ENCODE peak calls at places on chromosomes 5 and 9, in six cellular contexts. C is bronchial epithelial cell, J is globus pallidus, F is AG10803, P is mammary epithelial cell, N is hypothalamus. G is an unnamed sample.

GRCh38 chr5:171418982-171419662 is at the start of gene FGF18:
- DNase-seq in C (no peak), F (peak), N (peak), P (peak), J (no peak), G (no peak)

GRCh38 chr5:126234563-126235195 is 188.5 kb upstream of the GRAMD2B start:
- DNase-seq in N (no peak), F (peak), P (peak), J (peak), C (peak), G (no peak)

GRCh38 chr9:72509635-72510034 is 11.8 kb upstream of the TMC1 start:
- DNase-seq in P (peak), F (peak), N (no peak), C (peak), J (no peak), G (no peak)

GRCh38 chr9:100466171-100466827 is 6.7 kb upstream of the TMEFF1 start:
- DNase-seq in F (no peak), P (no peak), N (no peak), C (no peak), J (peak), G (no peak)

GRCh38 chr9:113634597-113635515 is 171.3 kb downstream of the RGS3 start:
- DNase-seq in J (no peak), P (no peak), C (no peak), F (no peak), N (no peak), G (no peak)

GRCh38 chr9:92482336-92482735 is at the start of gene ASPN:
- DNase-seq in P (no peak), N (no peak), C (no peak), J (no peak), F (peak), G (no peak)

GRCh38 chr5:61768692-61769281 is 436.7 kb downstream of the ZSWIM6 start:
- DNase-seq in J (no peak), P (peak), N (no peak), F (no peak), C (peak), G (no peak)

GRCh38 chr9:1083325-1083913 is 33.3 kb downstream of the DMRT2 start:
- DNase-seq in C (peak), N (peak), J (peak), P (no peak), F (peak), G (peak)

GRCh38 chr5:35098214-35098613 is 50.5 kb upstream of the AGXT2 start:
- DNase-seq in J (no peak), P (no peak), C (no peak), N (no peak), F (no peak), G (no peak)

GRCh38 chr5:14385022-14385421 is 196.6 kb upstream of the OTULINL start:
- DNase-seq in J (no peak), N (no peak), P (no peak), C (no peak), F (no peak), G (no peak)

GRCh38 chr5:61167382-61167781 is 5.1 kb upstream of the SMIM15 start:
- DNase-seq in F (peak), N (no peak), J (peak), C (peak), P (peak), G (no peak)

GRCh38 chr5:150656191-150657132 is 4.6 kb upstream of the MYOZ3 start:
- DNase-seq in J (peak), N (peak), P (no peak), C (no peak), F (peak), G (peak)

GRCh38 chr9:71895122-71895521 is 15.9 kb downstream of the ABHD17B start:
- DNase-seq in C (peak), N (no peak), P (peak), J (no peak), F (no peak), G (no peak)

GRCh38 chr5:35026280-35026840 is 21.4 kb downstream of the AGXT2 start:
- DNase-seq in J (no peak), C (no peak), F (no peak), N (no peak), P (no peak), G (no peak)

GRCh38 chr9:132955768-132956167 is 11.4 kb upstream of the TSC1 start:
- DNase-seq in J (no peak), P (no peak), F (no peak), N (no peak), C (no peak), G (no peak)

GRCh38 chr5:122091942-122092600 is 14.0 kb upstream of the LOX start:
- DNase-seq in C (peak), N (no peak), J (peak), F (peak), P (peak), G (no peak)

GRCh38 chr5:107598958-107599357 is 71.8 kb downstream of the EFNA5 start:
- DNase-seq in F (no peak), C (no peak), J (no peak), P (no peak), N (no peak), G (no peak)

GRCh38 chr5:112921031-112921832 is 795 bp downstream of the REEP5 start:
- DNase-seq in J (peak), F (peak), P (peak), N (peak), C (peak), G (peak)

GRCh38 chr9:119273984-119274665 is 95.1 kb downstream of the BRINP1 start:
- DNase-seq in P (peak), J (peak), N (no peak), F (no peak), C (no peak), G (no peak)

GRCh38 chr5:96288845-96289185 is 144.2 kb downstream of the PCSK1 start:
- DNase-seq in P (peak), N (no peak), F (peak), J (no peak), C (peak), G (no peak)

GRCh38 chr5:110839004-110839403 is 100.2 kb downstream of the SLC25A46 start:
- DNase-seq in J (no peak), P (no peak), N (no peak), F (no peak), C (no peak), G (no peak)

GRCh38 chr5:10875201-10875768 is 114.3 kb upstream of the DAP start:
- DNase-seq in F (no peak), P (no peak), J (no peak), N (no peak), C (no peak), G (no peak)

GRCh38 chr5:176676361-176676824 is 29.1 kb downstream of the TSPAN17 start:
- DNase-seq in N (no peak), C (peak), J (no peak), F (peak), P (no peak), G (peak)

GRCh38 chr5:91235194-91235793 is 147.8 kb downstream of the ARRDC3 start:
- DNase-seq in C (no peak), F (peak), J (no peak), P (no peak), N (no peak), G (no peak)

GRCh38 chr5:157520911-157521703 is 54.5 kb downstream of the ADAM19 start:
- DNase-seq in N (no peak), C (no peak), P (no peak), F (peak), J (no peak), G (no peak)

GRCh38 chr5:59328801-59329296 is 564.7 kb downstream of the PDE4D start:
- DNase-seq in P (peak), F (peak), C (no peak), N (no peak), J (no peak), G (no peak)

GRCh38 chr5:116574682-116575634 is at the start of gene SEMA6A:
- DNase-seq in J (peak), C (peak), N (peak), P (peak), F (peak), G (peak)

GRCh38 chr5:79172269-79172668 is 60.7 kb downstream of the BHMT start:
- DNase-seq in P (no peak), C (no peak), F (no peak), N (no peak), J (no peak), G (no peak)

GRCh38 chr5:34826347-34826746 is 12.6 kb upstream of the TTC23L start:
- DNase-seq in C (no peak), J (no peak), N (no peak), F (no peak), P (no peak), G (no peak)

GRCh38 chr9:126613656-126614055 is at the start of gene LMX1B:
- DNase-seq in C (no peak), F (peak), P (peak), J (no peak), N (no peak), G (no peak)